ENCODE peak calls at places on chromosomes 12 and 14, in ten cellular contexts. F is HFFc6; X is right lobe of liver; W is CD4-positive, alpha-beta T cell; K is tibial nerve; M is fibroblast of lung; G is hepatocyte; I is CD8-positive, alpha-beta T cell; V is tibial artery; H is neural crest cell. D is an unnamed sample.

GRCh38 chr14:37202265-37202664 is 4.5 kb downstream of the MIPOL1 start:
- DNase-seq in F (peak), X (no peak), W (no peak), K (no peak), M (peak), G (no peak), I (no peak), V (no peak), H (no peak), D (no peak)

GRCh38 chr14:55097894-55098560 is 31.0 kb upstream of the LGALS3 start:
- DNase-seq in F (no peak), X (peak), W (no peak), K (peak), M (peak), G (no peak), I (peak), V (peak), H (no peak), D (no peak)

GRCh38 chr12:116304621-116305020 is 27.1 kb upstream of the MED13L start:
- DNase-seq in F (no peak), X (no peak), W (no peak), K (no peak), M (no peak), G (no peak), I (no peak), V (no peak), H (no peak), D (no peak)

GRCh38 chr12:76202621-76203020 is 118.1 kb upstream of the NAP1L1 start:
- DNase-seq in F (no peak), X (no peak), W (no peak), K (no peak), M (no peak), G (no peak), I (no peak), V (no peak), H (no peak), D (no peak)

GRCh38 chr12:98578821-98579220 is 14.7 kb upstream of the SLC25A3 start:
- DNase-seq in F (no peak), X (no peak), W (no peak), K (no peak), M (peak), G (peak), I (no peak), V (no peak), H (no peak), D (no peak)

GRCh38 chr14:50039734-50040400 is 76.5 kb downstream of the VCPKMT start:
- DNase-seq in F (peak), X (peak), W (no peak), K (no peak), M (peak), G (peak), I (no peak), V (peak), H (no peak), D (no peak)

GRCh38 chr12:19744760-19745218 is 305.5 kb downstream of the AEBP2 start:
- DNase-seq in F (no peak), X (no peak), W (no peak), K (peak), M (peak), G (no peak), I (no peak), V (no peak), H (no peak), D (no peak)

GRCh38 chr12:56206373-56207166 is 15.2 kb downstream of the RNF41 start:
- DNase-seq in F (peak), X (peak), W (peak), K (peak), M (peak), G (peak), I (peak), V (peak), H (peak), D (peak)

GRCh38 chr14:85301506-85301905 is 228.4 kb upstream of the FLRT2 start:
- DNase-seq in F (no peak), X (no peak), W (no peak), K (no peak), M (no peak), G (no peak), I (no peak), V (no peak), H (no peak), D (no peak)

GRCh38 chr12:89733579-89734201 is 25.1 kb upstream of the ATP2B1 start:
- DNase-seq in F (peak), X (no peak), W (no peak), K (no peak), M (peak), G (peak), I (no peak), V (no peak), H (no peak), D (no peak)

GRCh38 chr14:100417466-100417865 is 94.3 kb downstream of the SLC25A47 start:
- DNase-seq in F (peak), X (no peak), W (no peak), K (peak), M (peak), G (peak), I (no peak), V (no peak), H (peak), D (peak)
- TF ChIP-seq CTCF in F (peak), X (no peak), W (no peak), K (peak), M (peak), G (peak), I (no peak), V (no peak), H (peak), D (peak)

GRCh38 chr12:65306229-65306602 is 27.7 kb downstream of the MSRB3 start:
- DNase-seq in F (no peak), X (no peak), W (no peak), K (no peak), M (peak), G (no peak), I (no peak), V (no peak), H (no peak), D (no peak)

GRCh38 chr12:65305346-65305950 is 27.0 kb downstream of the MSRB3 start:
- DNase-seq in F (no peak), X (no peak), W (no peak), K (no peak), M (no peak), G (no peak), I (no peak), V (no peak), H (no peak), D (no peak)

GRCh38 chr12:65308001-65308400 is 29.5 kb downstream of the MSRB3 start:
- DNase-seq in F (peak), X (no peak), W (no peak), K (no peak), M (no peak), G (no peak), I (no peak), V (no peak), H (no peak), D (no peak)

GRCh38 chr12:65308601-65309071 is 30.2 kb downstream of the MSRB3 start:
- DNase-seq in F (peak), X (no peak), W (no peak), K (no peak), M (peak), G (no peak), I (no peak), V (no peak), H (no peak), D (no peak)

DNA sequence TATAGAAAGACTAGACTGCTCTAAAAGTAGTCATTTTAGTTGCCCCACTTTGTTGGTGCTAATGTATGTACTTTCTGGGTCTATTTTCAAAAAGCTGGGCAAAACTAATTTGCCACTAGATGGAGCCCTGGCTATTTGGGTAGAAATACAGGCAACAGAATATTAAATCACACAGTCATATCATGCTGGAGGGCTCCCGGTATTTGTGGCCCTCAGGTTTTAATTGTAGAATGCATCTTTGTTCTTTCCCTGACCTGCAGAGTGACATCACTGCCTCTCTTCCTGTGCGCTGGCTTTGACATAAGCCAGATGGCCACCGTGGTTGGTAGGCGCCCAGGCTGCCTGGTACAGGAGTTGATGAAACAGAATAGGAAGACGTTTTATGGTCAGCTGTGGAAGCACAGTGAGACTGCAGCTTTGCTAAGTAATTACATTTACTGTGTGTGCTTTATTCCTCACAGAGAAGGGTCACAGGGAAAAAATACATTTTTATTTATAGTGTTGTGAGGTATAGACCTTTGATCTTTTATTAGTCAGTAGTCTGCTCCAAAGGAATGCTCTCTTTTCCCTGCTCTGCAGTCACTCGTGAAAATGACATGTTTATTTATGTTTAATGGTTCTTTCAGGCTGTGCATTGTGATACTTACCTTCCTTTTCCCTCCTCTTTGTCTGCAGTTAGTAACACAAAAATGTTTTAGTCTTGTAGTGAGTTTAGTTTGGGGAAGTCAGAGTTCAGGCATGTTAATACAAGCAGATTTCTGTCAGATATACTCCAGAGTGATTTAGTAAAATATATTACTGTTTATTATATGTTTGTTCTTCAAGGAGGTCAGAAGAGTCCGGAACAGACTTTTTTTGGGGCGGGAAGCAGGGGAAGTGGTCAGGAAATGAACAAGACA is 28.4 kb downstream of the MSRB3 start:
- DNase-seq in F (peak), X (no peak), W (no peak), K (peak), M (peak), G (peak), I (no peak), V (no peak), H (peak), D (peak)
- TF ChIP-seq CTCF in F (peak), X (peak), W (no peak), K (peak), M (peak), G (peak), I (no peak), V (peak), H (peak), D (peak)

GRCh38 chr12:1930816-1931597 is 12.6 kb upstream of the CACNA2D4 start:
- DNase-seq in F (no peak), X (peak), W (no peak), K (no peak), M (no peak), G (no peak), I (peak), V (no peak), H (no peak), D (no peak)
- TF ChIP-seq CTCF in F (no peak), X (no peak), W (no peak), K (no peak), M (no peak), G (no peak), I (no peak), V (no peak), H (no peak), D (no peak)

GRCh38 chr14:95896628-95897027 is 20.0 kb downstream of the TUNAR start:
- DNase-seq in F (no peak), X (no peak), W (no peak), K (no peak), M (no peak), G (no peak), I (no peak), V (no peak), H (no peak), D (no peak)

GRCh38 chr14:95892142-95892541 is 15.5 kb downstream of the TUNAR start:
- DNase-seq in F (no peak), X (no peak), W (no peak), K (no peak), M (no peak), G (no peak), I (no peak), V (no peak), H (no peak), D (no peak)

GRCh38 chr14:95897280-95897679 is 20.6 kb downstream of the TUNAR start:
- DNase-seq in F (no peak), X (no peak), W (no peak), K (no peak), M (no peak), G (no peak), I (no peak), V (no peak), H (no peak), D (no peak)

GRCh38 chr14:95891742-95892141 is 15.1 kb downstream of the TUNAR start:
- DNase-seq in F (peak), X (no peak), W (no peak), K (no peak), M (peak), G (no peak), I (no peak), V (no peak), H (no peak), D (no peak)

GRCh38 chr14:95895720-95896119 is 19.1 kb downstream of the TUNAR start:
- DNase-seq in F (no peak), X (no peak), W (no peak), K (no peak), M (no peak), G (peak), I (no peak), V (no peak), H (no peak), D (peak)
- TF ChIP-seq CTCF in F (peak), X (no peak), W (peak), K (no peak), M (no peak), G (peak), I (no peak), V (peak), H (peak), D (peak)

DNA sequence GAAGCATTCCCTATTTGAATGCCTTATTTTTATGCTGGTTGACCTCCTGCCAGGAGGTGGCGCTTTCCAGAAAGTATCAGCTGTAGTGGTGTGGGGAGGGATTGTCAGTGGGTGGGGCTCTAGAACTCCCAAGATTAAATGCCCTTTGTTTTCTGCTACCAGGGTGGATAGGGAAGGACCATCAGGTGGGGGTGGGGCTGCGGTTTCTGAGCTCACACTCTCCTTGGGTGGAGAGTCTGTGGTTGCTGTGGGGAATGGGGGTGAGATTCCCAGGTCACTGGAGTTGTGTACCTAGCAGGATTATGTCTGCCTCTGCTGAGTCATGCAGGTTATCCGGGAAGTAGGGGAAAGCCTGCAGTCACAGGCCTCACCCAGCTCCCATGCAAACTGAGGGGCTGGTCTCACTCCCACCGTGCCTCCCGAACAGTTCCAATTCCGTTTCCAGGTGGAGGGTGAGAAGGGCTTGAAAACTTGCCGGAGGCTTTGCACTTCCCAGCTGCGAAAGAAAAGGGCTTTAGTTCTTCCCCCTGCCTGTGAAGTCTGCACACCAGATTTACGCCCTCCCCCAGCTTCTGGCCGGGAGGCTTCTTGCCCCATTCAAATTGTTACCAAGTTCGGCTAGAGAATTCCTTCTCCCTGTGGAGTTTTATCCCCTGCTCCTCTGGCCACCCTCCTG is 68.4 kb downstream of the ALG10B start:
- DNase-seq in F (no peak), X (no peak), W (no peak), K (no peak), M (no peak), G (peak), I (no peak), V (no peak), H (no peak), D (no peak)
- TF ChIP-seq CTCF in F (no peak), X (no peak), W (no peak), K (no peak), M (no peak), G (no peak), I (no peak), V (no peak), H (peak), D (peak)

GRCh38 chr12:50598321-50598862 is 93.6 kb downstream of the DIP2B start:
- DNase-seq in F (peak), X (no peak), W (no peak), K (peak), M (peak), G (no peak), I (no peak), V (no peak), H (no peak), D (no peak)

GRCh38 chr12:50595667-50596066 is 90.9 kb downstream of the DIP2B start:
- DNase-seq in F (no peak), X (no peak), W (no peak), K (no peak), M (no peak), G (no peak), I (no peak), V (no peak), H (no peak), D (no peak)

GRCh38 chr12:50600364-50600763 is 95.6 kb downstream of the DIP2B start:
- DNase-seq in F (no peak), X (no peak), W (no peak), K (no peak), M (no peak), G (no peak), I (no peak), V (no peak), H (no peak), D (no peak)

GRCh38 chr12:50599366-50600095 is 94.7 kb downstream of the DIP2B start:
- DNase-seq in F (no peak), X (no peak), W (no peak), K (no peak), M (no peak), G (no peak), I (no peak), V (no peak), H (no peak), D (no peak)

DNA sequence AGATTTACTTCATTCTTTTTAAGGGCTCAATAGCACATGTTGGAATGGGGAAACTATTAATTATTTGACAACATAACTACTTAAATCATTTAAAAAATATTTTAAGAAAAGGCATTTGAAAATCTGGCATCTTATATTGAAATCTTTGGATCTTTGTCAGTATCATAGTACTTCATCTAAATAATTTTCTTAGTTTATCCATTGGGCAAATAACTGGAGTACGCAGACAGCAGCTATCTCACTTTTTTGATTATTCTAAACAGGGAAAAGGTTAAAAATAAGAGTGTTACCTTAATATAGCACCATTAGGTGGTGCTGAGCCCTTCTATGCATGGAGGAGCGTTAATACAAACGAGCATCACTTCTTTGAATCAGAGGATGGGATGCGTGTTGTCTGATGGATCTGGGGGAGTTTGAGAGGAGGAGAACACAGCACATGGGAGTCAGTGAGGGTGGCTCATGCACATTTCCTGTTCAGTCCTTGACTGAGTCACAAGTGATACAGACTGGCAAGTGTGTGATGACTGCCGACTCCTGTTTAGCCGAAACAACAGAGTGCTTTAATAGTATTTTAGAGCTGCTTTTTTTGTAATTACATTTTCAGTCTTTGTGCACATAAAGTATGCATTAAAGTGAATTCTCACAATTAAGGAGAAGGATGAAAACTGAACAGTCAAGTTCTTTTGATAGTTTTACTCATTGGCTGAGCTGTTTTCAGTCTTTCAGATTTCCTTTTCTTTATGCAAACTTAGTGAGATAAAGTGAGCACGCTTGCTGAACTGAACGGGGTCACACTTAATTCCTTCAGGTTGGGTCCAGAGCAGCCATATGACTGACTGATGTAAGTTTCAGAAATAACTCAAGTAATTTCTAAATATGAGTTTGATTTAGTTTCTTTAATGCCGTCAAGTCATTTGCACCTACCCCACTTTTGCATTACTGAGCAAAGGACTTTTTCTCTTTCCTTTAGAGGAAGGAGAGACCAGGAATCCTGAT is 92.7 kb downstream of the DIP2B start:
- DNase-seq in F (peak), X (no peak), W (peak), K (no peak), M (peak), G (no peak), I (no peak), V (no peak), H (no peak), D (no peak)
- TF ChIP-seq CTCF in F (peak), X (no peak), W (no peak), K (no peak), M (no peak), G (no peak), I (no peak), V (no peak), H (no peak), D (no peak)

DNA sequence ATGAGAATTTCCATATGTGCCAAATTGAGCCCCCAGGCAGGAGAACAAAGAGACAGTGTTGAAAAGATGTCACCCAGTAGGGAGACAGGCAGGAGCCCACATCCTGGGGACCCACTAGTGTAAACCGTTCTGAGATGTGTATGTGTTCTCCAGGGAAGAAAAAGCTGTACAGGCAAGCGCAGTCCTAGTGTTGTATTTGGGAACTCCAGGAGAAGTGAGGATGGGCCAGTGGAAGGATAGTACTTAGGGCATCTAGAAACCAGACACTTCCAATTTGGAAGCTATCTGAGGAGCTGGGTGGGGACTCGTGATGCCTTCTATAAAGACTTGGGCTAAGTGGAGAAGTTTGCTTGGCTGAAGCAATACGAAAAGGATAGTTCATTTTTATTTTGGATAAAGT is 108.2 kb upstream of the ARHGAP5 start:
- DNase-seq in F (no peak), X (no peak), W (no peak), K (no peak), M (no peak), G (no peak), I (no peak), V (no peak), H (no peak), D (no peak)
- TF ChIP-seq CTCF in F (no peak), X (no peak), W (no peak), K (no peak), M (no peak), G (no peak), I (no peak), V (no peak), H (peak), D (no peak)